ENCODE peak calls at places on chromosomes 7 and 10, in eight cellular contexts. S, O, R, C, B, T, I and E are unnamed samples.

GRCh38 chr10:117568226-117568625 is 25.7 kb downstream of the EMX2 start:
- DNase-seq in S (no peak), O (no peak), R (no peak), C (no peak), B (no peak), T (no peak), I (no peak), E (no peak)

GRCh38 chr7:36969376-36969775 is 245.1 kb upstream of the AOAH start:
- DNase-seq in S (no peak), O (no peak), R (no peak), C (no peak), B (no peak), T (no peak), I (no peak), E (peak; percentile 30)

GRCh38 chr7:100486753-100487446 is 3.2 kb downstream of the NYAP1 start:
- DNase-seq in S (no peak), O (no peak), R (peak; percentile 69), C (no peak), B (no peak), T (no peak), I (no peak), E (no peak)

GRCh38 chr7:82745117-82745516 is 301.5 kb upstream of the CACNA2D1 start:
- DNase-seq in S (no peak), O (no peak), R (no peak), C (no peak), B (no peak), T (no peak), I (no peak), E (no peak)

GRCh38 chr7:158684329-158684728 is 20.3 kb downstream of the NCAPG2 start:
- DNase-seq in S (no peak), O (no peak), R (no peak), C (no peak), B (no peak), T (no peak), I (no peak), E (no peak)

GRCh38 chr7:19772858-19773337 is 519 bp downstream of the TMEM196 start:
- DNase-seq in S (peak; percentile 19), O (no peak), R (peak; percentile 30), C (peak; percentile 41), B (no peak), T (no peak), I (no peak), E (peak; percentile 31)

GRCh38 chr7:157930441-157930840 is 593.6 kb downstream of the DNAJB6 start:
- DNase-seq in S (no peak), O (no peak), R (no peak), C (no peak), B (no peak), T (no peak), I (no peak), E (no peak)

GRCh38 chr7:100827330-100828226 is at the start of gene EPHB4:
- DNase-seq in S (peak; percentile 44), O (no peak), R (peak; percentile 91), C (peak; percentile 79), B (peak; percentile 72), T (no peak), I (no peak), E (no peak)

GRCh38 chr10:119337796-119338432 is 130.5 kb downstream of the GRK5 start:
- DNase-seq in S (no peak), O (no peak), R (no peak), C (no peak), B (peak; percentile 29), T (no peak), I (no peak), E (no peak)

GRCh38 chr7:140672382-140673062 is at the start of gene ADCK2:
- DNase-seq in S (no peak), O (peak; percentile 37), R (peak; percentile 24), C (peak; percentile 20), B (no peak), T (peak; percentile 86), I (peak; percentile 50), E (peak; percentile 66)

GRCh38 chr7:45716380-45717203 is 142.4 kb downstream of the ADCY1 start:
- DNase-seq in S (no peak), O (no peak), R (no peak), C (no peak), B (no peak), T (no peak), I (no peak), E (no peak)

GRCh38 chr7:39461263-39461662 is 104.9 kb upstream of the YAE1 start:
- DNase-seq in S (no peak), O (no peak), R (no peak), C (no peak), B (no peak), T (no peak), I (no peak), E (no peak)

GRCh38 chr10:132212816-132213215 is 26.1 kb downstream of the DPYSL4 start:
- DNase-seq in S (no peak), O (no peak), R (no peak), C (no peak), B (no peak), T (no peak), I (no peak), E (no peak)

GRCh38 chr7:42068554-42069280 is 168.3 kb downstream of the GLI3 start:
- DNase-seq in S (no peak), O (no peak), R (no peak), C (no peak), B (no peak), T (no peak), I (no peak), E (no peak)

GRCh38 chr10:677038-677437 is 12.4 kb downstream of the DIP2C start:
- DNase-seq in S (no peak), O (no peak), R (no peak), C (peak; percentile 10), B (no peak), T (no peak), I (no peak), E (no peak)

GRCh38 chr10:74415440-74415839 is 264.4 kb downstream of the ADK start:
- DNase-seq in S (no peak), O (no peak), R (no peak), C (no peak), B (no peak), T (no peak), I (no peak), E (no peak)

GRCh38 chr7:12297283-12297682 is 86.2 kb downstream of the TMEM106B start:
- DNase-seq in S (no peak), O (no peak), R (no peak), C (no peak), B (no peak), T (no peak), I (no peak), E (no peak)

GRCh38 chr7:150869467-150869866 is 17.1 kb downstream of the AOC1 start:
- DNase-seq in S (no peak), O (no peak), R (no peak), C (no peak), B (no peak), T (no peak), I (no peak), E (no peak)

GRCh38 chr7:150871601-150872000 is 19.3 kb downstream of the AOC1 start:
- DNase-seq in S (no peak), O (no peak), R (no peak), C (peak; percentile 12), B (no peak), T (no peak), I (no peak), E (no peak)

GRCh38 chr7:150866932-150867564 is 14.7 kb downstream of the AOC1 start:
- DNase-seq in S (no peak), O (no peak), R (no peak), C (no peak), B (no peak), T (no peak), I (no peak), E (no peak)

GRCh38 chr7:150863946-150864345 is 11.6 kb downstream of the AOC1 start:
- DNase-seq in S (no peak), O (no peak), R (no peak), C (no peak), B (no peak), T (no peak), I (no peak), E (no peak)

DNA sequence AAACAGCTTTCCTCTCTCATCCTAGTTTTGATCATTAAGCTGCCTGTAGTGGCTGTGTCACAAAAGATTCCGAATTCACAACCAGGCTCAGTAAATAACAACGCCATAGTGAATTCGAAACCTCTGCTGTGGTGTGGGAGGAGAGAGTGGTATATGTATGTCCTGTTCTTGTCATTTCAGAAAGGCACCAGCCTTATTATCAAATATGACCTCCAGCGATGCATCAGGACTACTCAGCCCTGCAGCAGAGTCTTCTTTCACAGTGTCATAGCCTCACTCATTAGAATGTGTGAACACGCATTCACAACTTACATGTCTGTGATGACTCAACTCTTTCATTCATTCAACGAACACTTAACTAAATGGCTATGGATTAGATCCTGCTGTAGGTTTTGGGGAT is 15.3 kb downstream of the AOC1 start:
- DNase-seq in S (no peak), O (no peak), R (no peak), C (no peak), B (no peak), T (no peak), I (no peak), E (no peak)
- H3K4me3 ChIP-seq in S (no peak overlapping the region), O (no peak overlapping the region), R (no peak overlapping the region), C (no peak overlapping the region), B (no peak overlapping the region), T (no peak overlapping the region), I (no peak overlapping the region), E (no peak overlapping the region)

GRCh38 chr10:95759233-95759826 is 3.4 kb downstream of the ENTPD1 start:
- DNase-seq in S (no peak), O (no peak), R (no peak), C (no peak), B (no peak), T (no peak), I (no peak), E (no peak)
- H3K27ac ChIP-seq in S (peak overlapping the region; percentile 81), O (no peak overlapping the region), R (no peak overlapping the region), C (no peak overlapping the region), B (no peak overlapping the region), T (no peak overlapping the region), I (no peak overlapping the region), E (no peak overlapping the region)

GRCh38 chr10:126417220-126417825 is 29.0 kb upstream of the ADAM12 start:
- DNase-seq in S (no peak), O (no peak), R (no peak), C (no peak), B (no peak), T (no peak), I (no peak), E (no peak)

GRCh38 chr10:126423779-126424491 is 35.7 kb upstream of the ADAM12 start:
- DNase-seq in S (no peak), O (no peak), R (no peak), C (no peak), B (no peak), T (no peak), I (no peak), E (no peak)

GRCh38 chr10:126421745-126422144 is 33.5 kb upstream of the ADAM12 start:
- DNase-seq in S (peak; percentile 33), O (no peak), R (peak; percentile 61), C (peak; percentile 39), B (no peak), T (no peak), I (no peak), E (no peak)

GRCh38 chr10:126422561-126422960 is 34.3 kb upstream of the ADAM12 start:
- DNase-seq in S (no peak), O (no peak), R (no peak), C (no peak), B (no peak), T (no peak), I (no peak), E (no peak)

GRCh38 chr10:126420571-126421275 is 32.4 kb upstream of the ADAM12 start:
- DNase-seq in S (no peak), O (no peak), R (no peak), C (no peak), B (no peak), T (no peak), I (no peak), E (no peak)
- H3K9me3 ChIP-seq in S (peaks cover 8% of the 10 kb centered on the region), O (peaks cover 4% of the 10 kb centered on the region), R (peaks cover 27% of the 10 kb centered on the region), C (peaks cover 13% of the 10 kb centered on the region), B (peaks cover 10% of the 10 kb centered on the region), T (no peaks in the 10 kb centered on the region), I (no peaks in the 10 kb centered on the region), E (no peaks in the 10 kb centered on the region)

GRCh38 chr10:68301301-68301700 is 30.6 kb upstream of the HNRNPH3 start:
- DNase-seq in S (no peak), O (no peak), R (no peak), C (no peak), B (no peak), T (peak; percentile 36), I (no peak), E (no peak)
- H3K4me3 ChIP-seq in S (no peak overlapping the region), O (no peak overlapping the region), R (no peak overlapping the region), C (no peak overlapping the region), B (no peak overlapping the region), T (no peak overlapping the region), I (no peak overlapping the region), E (no peak overlapping the region)